ENCODE peak calls at places on chromosome 12, in seven cellular contexts. J, F, T, W, B, C and L are unnamed samples.

GRCh38 chr12:19946549-19946948 is 421.8 kb upstream of the PDE3A start:
- DNase-seq in T (no peak), J (no peak), C (no peak), F (no peak), W (no peak), B (no peak), L (no peak)

GRCh38 chr12:127690161-127690560 is 576.8 kb upstream of the TMEM132C start:
- DNase-seq in W (no peak), J (no peak), C (no peak), B (no peak), F (no peak), T (no peak), L (no peak)

GRCh38 chr12:68794653-68795253 is 13.2 kb upstream of the MDM2 start:
- DNase-seq in B (peak), C (no peak), T (no peak), J (no peak), F (no peak), W (no peak), L (no peak)

GRCh38 chr12:104669057-104669770 is 212.5 kb downstream of the CHST11 start:
- DNase-seq in F (peak), B (no peak), C (peak), T (no peak), W (no peak), J (no peak), L (peak)

GRCh38 chr12:128951448-128951847 is 98.2 kb downstream of the GLT1D1 start:
- DNase-seq in C (no peak), F (no peak), T (no peak), B (no peak), J (no peak), W (no peak), L (no peak)

GRCh38 chr12:62977419-62977818 is 42.5 kb upstream of the PPM1H start:
- DNase-seq in T (no peak), B (no peak), C (no peak), F (no peak), W (no peak), J (peak), L (no peak)

GRCh38 chr12:510071-510825 is 50.5 kb downstream of the B4GALNT3 start:
- DNase-seq in C (no peak), W (no peak), B (peak), J (no peak), F (peak), T (no peak), L (no peak)

GRCh38 chr12:46261658-46262057 is 7.2 kb downstream of the SLC38A1 start:
- DNase-seq in B (peak), C (no peak), F (no peak), T (no peak), J (no peak), W (no peak), L (no peak)

GRCh38 chr12:116102019-116102418 is 175.5 kb downstream of the MED13L start:
- DNase-seq in B (no peak), F (no peak), T (no peak), J (no peak), W (no peak), C (no peak), L (no peak)

GRCh38 chr12:112007945-112008344 is 5.0 kb downstream of the TMEM116 start:
- DNase-seq in B (no peak), J (no peak), T (no peak), C (no peak), F (no peak), W (no peak), L (no peak)

GRCh38 chr12:53985900-53986685 is 1.1 kb downstream of the HOXC10 start:
- DNase-seq in T (no peak), C (no peak), J (no peak), W (no peak), B (no peak), F (no peak), L (no peak)

GRCh38 chr12:111330800-111331752 is 37.8 kb downstream of the PHETA1 start:
- DNase-seq in W (no peak), F (no peak), T (no peak), J (peak), C (no peak), B (no peak), L (no peak)

GRCh38 chr12:129662184-129662583 is 241.6 kb downstream of the TMEM132D start:
- DNase-seq in C (no peak), B (no peak), W (no peak), T (no peak), F (no peak), J (no peak), L (no peak)

GRCh38 chr12:1272132-1272531 is 281.1 kb downstream of the ERC1 start:
- DNase-seq in B (no peak), F (no peak), W (peak), C (no peak), J (no peak), T (no peak), L (no peak)

GRCh38 chr12:124713436-124714082 is 146.1 kb upstream of the NCOR2 start:
- DNase-seq in T (no peak), B (peak), W (peak), F (no peak), C (peak), J (no peak), L (no peak)

GRCh38 chr12:51549637-51550036 is 41.4 kb upstream of the SCN8A start:
- DNase-seq in W (no peak), T (no peak), J (no peak), C (no peak), B (no peak), F (no peak), L (no peak)

GRCh38 chr12:77847665-77848431 is 17.2 kb downstream of the NAV3 start:
- DNase-seq in C (no peak), W (no peak), F (no peak), T (no peak), B (peak), J (peak), L (no peak)

GRCh38 chr12:115338566-115339294 is 654.8 kb upstream of the TBX3 start:
- DNase-seq in J (no peak), F (no peak), B (no peak), W (no peak), C (no peak), T (no peak), L (no peak)

GRCh38 chr12:47393403-47393790 is 312.4 kb downstream of the RPAP3 start:
- DNase-seq in C (no peak), F (no peak), J (no peak), T (no peak), B (no peak), W (no peak), L (no peak)

GRCh38 chr12:46376579-46376978 is 4.0 kb upstream of the SLC38A2 start:
- DNase-seq in J (no peak), W (no peak), B (no peak), T (peak), C (no peak), F (no peak), L (no peak)

GRCh38 chr12:103851127-103851526 is 10.1 kb upstream of the NT5DC3 start:
- DNase-seq in F (no peak), T (no peak), C (no peak), W (no peak), J (no peak), B (no peak), L (no peak)

GRCh38 chr12:124556896-124557501 is 10.4 kb downstream of the NCOR2 start:
- DNase-seq in F (peak), W (no peak), J (no peak), T (no peak), B (no peak), C (no peak), L (peak)

GRCh38 chr12:113896194-113896593 is 69.9 kb downstream of the RBM19 start:
- DNase-seq in B (no peak), F (no peak), J (no peak), W (no peak), T (no peak), C (no peak), L (no peak)

GRCh38 chr12:38639625-38640024 is 265.8 kb downstream of the CPNE8 start:
- DNase-seq in F (no peak), T (no peak), C (no peak), W (no peak), B (peak), J (no peak), L (no peak)

GRCh38 chr12:57476162-57476992 is 3.3 kb downstream of the ARHGAP9 start:
- DNase-seq in C (no peak), W (peak), T (no peak), B (no peak), J (no peak), F (no peak), L (no peak)

GRCh38 chr12:129186952-129187351 is 333.7 kb downstream of the GLT1D1 start:
- DNase-seq in C (no peak), T (no peak), W (no peak), J (no peak), F (no peak), B (no peak), L (no peak)

GRCh38 chr12:50517456-50518048 is 12.8 kb downstream of the DIP2B start:
- DNase-seq in J (no peak), T (no peak), B (no peak), C (no peak), F (no peak), W (no peak), L (no peak)

GRCh38 chr12:89706551-89707348 is 1.9 kb downstream of the ATP2B1 start:
- DNase-seq in C (peak), F (peak), B (no peak), J (no peak), T (no peak), W (no peak), L (peak)

GRCh38 chr12:93299262-93299846 is 78.4 kb upstream of the NUDT4 start:
- DNase-seq in J (no peak), T (no peak), C (no peak), B (no peak), W (no peak), F (no peak), L (no peak)
- H3K27ac ChIP-seq in J (no peak), T (no peak), C (no peak), B (no peak), W (no peak), F (no peak), L (no peak)

DNA sequence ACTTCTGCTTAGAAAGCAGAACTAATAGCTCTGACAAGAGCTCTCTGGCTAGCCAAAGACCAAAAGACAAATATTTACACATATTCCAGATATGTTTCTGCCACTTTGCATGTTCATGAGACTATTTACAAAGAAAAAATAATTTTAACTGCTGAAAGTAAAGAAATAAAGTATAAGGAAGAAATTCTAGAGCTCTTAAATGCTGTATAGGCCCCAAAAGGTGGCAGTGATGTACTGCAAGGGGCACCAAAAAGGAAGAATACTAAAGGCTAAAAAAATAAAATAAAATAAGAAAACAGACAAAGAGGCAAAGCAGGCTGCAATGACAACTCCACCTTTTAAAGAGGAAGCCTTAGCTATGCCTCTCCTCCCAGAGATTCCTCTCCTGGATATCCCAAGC is 23.0 kb downstream of the KLRK1 start:
- DNase-seq in J (no peak), T (no peak), C (no peak), F (no peak), B (no peak), W (no peak), L (no peak)
- H3K27ac ChIP-seq in J (peak), T (no peak), C (peak), F (peak), B (no peak), W (no peak), L (peak)

DNA sequence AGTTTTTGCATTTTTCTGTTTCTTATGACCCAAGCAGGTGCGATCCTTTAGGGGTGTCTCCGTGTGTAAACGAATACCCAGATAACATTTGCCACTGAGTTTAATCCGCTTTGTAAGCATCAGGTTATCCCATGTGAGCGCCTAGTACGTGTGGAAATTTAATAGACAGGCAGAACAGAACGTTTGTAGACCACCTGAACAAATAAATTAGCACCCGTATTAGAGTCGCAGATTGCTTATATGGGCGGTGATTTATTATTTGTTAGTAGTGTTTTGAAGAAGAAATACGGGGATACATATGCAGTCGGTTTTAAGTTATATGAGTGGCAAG is 325 bp downstream of the C12orf60 start:
- DNase-seq in J (peak), W (no peak), T (no peak), C (no peak), F (no peak), B (no peak), L (no peak)
- H3K27ac ChIP-seq in J (peak), W (peak), T (peak), C (peak), F (peak), B (peak), L (peak)

GRCh38 chr12:109822951-109823411 is 10.2 kb downstream of the TRPV4 start:
- DNase-seq in W (no peak), J (no peak), C (no peak), T (peak), B (peak), F (no peak), L (peak)

GRCh38 chr12:109824731-109825130 is 8.5 kb downstream of the TRPV4 start:
- DNase-seq in T (no peak), C (no peak), W (no peak), B (no peak), F (no peak), J (no peak), L (no peak)

GRCh38 chr12:109821968-109822367 is 11.2 kb downstream of the TRPV4 start:
- DNase-seq in J (no peak), F (no peak), T (no peak), C (no peak), B (no peak), W (no peak), L (no peak)

GRCh38 chr12:109820921-109821381 is 12.2 kb downstream of the TRPV4 start:
- DNase-seq in C (no peak), F (no peak), B (no peak), W (no peak), T (no peak), J (no peak), L (no peak)

DNA sequence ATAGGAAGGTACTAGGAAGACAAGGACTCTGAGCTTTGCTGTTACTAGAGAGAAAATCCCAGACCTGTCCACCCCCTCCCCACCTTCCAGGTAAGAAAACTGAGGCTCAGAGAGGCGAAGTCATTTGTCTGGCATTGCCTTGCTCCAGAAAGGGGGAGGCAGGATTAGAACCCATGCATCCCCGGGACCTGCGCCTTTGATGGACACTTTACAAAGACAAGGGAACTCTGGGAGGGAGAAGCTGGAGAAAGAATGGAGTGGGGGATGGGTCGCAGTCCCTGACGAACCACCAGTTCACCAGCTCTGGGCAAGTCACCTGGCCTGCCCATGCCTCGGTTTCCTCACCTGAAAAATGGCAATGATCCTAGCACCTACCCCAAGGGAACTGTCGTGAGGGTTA is 10.8 kb downstream of the TRPV4 start:
- DNase-seq in T (no peak), C (no peak), B (no peak), F (no peak), J (no peak), W (no peak), L (no peak)
- H3K27ac ChIP-seq in T (peak), C (no peak), B (no peak), F (no peak), J (no peak), W (no peak), L (no peak)